ENCODE peak calls at places on chromosomes 6 and 20, in ten cellular contexts. L, D, H, T, P, X, S, U, V and G are unnamed samples.

GRCh38 chr6:44096615-44097014 is 30.6 kb downstream of the MRPL14 start:
- DNase-seq in D (no peak), L (peak), S (peak), X (peak), P (peak), T (no peak), V (peak), H (no peak), U (peak), G (no peak)

GRCh38 chr6:148765878-148766808 is 19.3 kb downstream of the UST start:
- DNase-seq in D (no peak), T (no peak), P (no peak), U (no peak), L (no peak), H (no peak), X (no peak), V (no peak), S (no peak), G (no peak)

GRCh38 chr6:139839506-139840156 is 465.2 kb upstream of the CITED2 start:
- DNase-seq in T (no peak), H (no peak), U (peak), P (peak), L (no peak), D (no peak), S (no peak), X (peak), V (peak), G (no peak)

GRCh38 chr20:59813948-59814834 is 119.2 kb downstream of the SYCP2 start:
- DNase-seq in D (no peak), S (no peak), U (no peak), X (no peak), L (no peak), T (no peak), P (no peak), H (peak), V (no peak), G (no peak)

GRCh38 chr6:63634630-63635029 is 972 bp upstream of the PHF3 start:
- DNase-seq in P (no peak), U (no peak), T (no peak), L (no peak), H (no peak), D (no peak), X (no peak), V (no peak), S (no peak), G (no peak)

GRCh38 chr6:125831660-125832059 is 40.9 kb downstream of the NCOA7 start:
- DNase-seq in X (no peak), V (no peak), H (no peak), L (no peak), T (no peak), S (no peak), P (no peak), U (no peak), D (no peak), G (no peak)

GRCh38 chr20:21713470-21713869 is 8.0 kb downstream of the PAX1 start:
- DNase-seq in P (no peak), V (no peak), U (no peak), S (no peak), L (no peak), X (no peak), T (no peak), H (no peak), D (no peak), G (no peak)

GRCh38 chr6:149166324-149166723 is 151.2 kb upstream of the TAB2 start:
- DNase-seq in S (no peak), U (no peak), X (no peak), P (no peak), T (no peak), D (no peak), V (no peak), L (no peak), H (no peak), G (no peak)

GRCh38 chr6:110514818-110515217 is 38.4 kb upstream of the SLC22A16 start:
- DNase-seq in D (no peak), V (no peak), S (no peak), T (no peak), U (no peak), L (no peak), X (no peak), P (no peak), H (no peak), G (no peak)

GRCh38 chr6:108621117-108621516 is 60.4 kb downstream of the FOXO3 start:
- DNase-seq in V (no peak), L (no peak), U (no peak), H (no peak), T (peak), D (peak), S (no peak), X (peak), P (peak), G (peak)

GRCh38 chr6:113873043-113873667 is 16.0 kb downstream of the MARCKS start:
- DNase-seq in T (no peak), D (no peak), V (peak), X (no peak), U (peak), H (no peak), S (peak), L (peak), P (no peak), G (no peak)

GRCh38 chr6:160285541-160286105 is 27.0 kb upstream of the SLC22A2 start:
- DNase-seq in V (no peak), U (no peak), L (no peak), P (no peak), X (no peak), T (no peak), S (no peak), D (no peak), H (no peak), G (no peak)

GRCh38 chr6:92534109-92534508 is 885.2 kb downstream of the EPHA7 start:
- DNase-seq in U (no peak), V (no peak), H (no peak), T (no peak), S (no peak), X (no peak), D (no peak), P (no peak), L (no peak), G (no peak)

GRCh38 chr6:89144358-89145041 is 1.4 kb upstream of the PM20D2 start:
- DNase-seq in V (no peak), P (no peak), D (no peak), X (no peak), L (no peak), S (no peak), U (no peak), T (no peak), H (no peak), G (no peak)

GRCh38 chr20:40564997-40565680 is 123.9 kb downstream of the MAFB start:
- DNase-seq in T (no peak), X (peak), S (no peak), H (no peak), V (no peak), P (peak), L (no peak), D (peak), U (no peak), G (peak)

GRCh38 chr6:39107641-39108040 is 7.3 kb downstream of the SAYSD1 start:
- DNase-seq in S (no peak), P (no peak), D (no peak), T (no peak), V (no peak), X (no peak), H (no peak), L (no peak), U (no peak), G (no peak)

GRCh38 chr6:160919713-160920112 is 71.9 kb upstream of the MAP3K4 start:
- DNase-seq in U (no peak), V (no peak), P (peak), D (peak), T (peak), X (peak), H (no peak), L (no peak), S (no peak), G (peak)

GRCh38 chr6:125533710-125534397 is 215.6 kb upstream of the HEY2 start:
- DNase-seq in X (peak), U (no peak), S (no peak), D (no peak), P (no peak), H (no peak), V (no peak), L (no peak), T (no peak), G (no peak)

GRCh38 chr6:28105286-28105685 is 19.1 kb upstream of the ZSCAN16 start:
- DNase-seq in V (no peak), S (no peak), X (no peak), D (no peak), T (no peak), H (no peak), U (no peak), P (peak), L (peak), G (no peak)

GRCh38 chr6:94658929-94659328 is 918.4 kb upstream of the MANEA start:
- DNase-seq in T (no peak), U (no peak), D (no peak), X (no peak), P (no peak), L (no peak), H (no peak), V (no peak), S (no peak), G (no peak)

GRCh38 chr6:52284131-52284459 is 447 bp downstream of the MCM3 start:
- DNase-seq in X (peak), T (no peak), D (no peak), H (no peak), P (no peak), V (peak), S (peak), U (no peak), L (no peak), G (no peak)

GRCh38 chr20:4765681-4766080 is 44.0 kb downstream of the PRND start:
- DNase-seq in P (no peak), U (no peak), H (no peak), D (no peak), L (no peak), X (no peak), V (no peak), S (no peak), T (no peak), G (no peak)

GRCh38 chr6:145147559-145147958 is 587.8 kb downstream of the EPM2A start:
- DNase-seq in S (no peak), V (no peak), T (peak), P (no peak), U (no peak), D (peak), L (no peak), X (peak), H (no peak), G (peak)

GRCh38 chr6:43575105-43575771 is 600 bp downstream of the XPO5 start:
- DNase-seq in D (no peak), H (no peak), L (no peak), X (no peak), V (no peak), U (no peak), S (peak), T (no peak), P (peak), G (no peak)

GRCh38 chr6:75350808-75351207 is 66.2 kb upstream of the TMEM30A start:
- DNase-seq in L (no peak), H (no peak), S (no peak), P (no peak), V (no peak), T (no peak), U (no peak), X (no peak), D (no peak), G (no peak)

GRCh38 chr6:25366785-25367657 is 87.8 kb downstream of the CARMIL1 start:
- DNase-seq in H (no peak), U (no peak), P (no peak), V (no peak), D (no peak), T (no peak), L (no peak), X (no peak), S (no peak), G (no peak)

GRCh38 chr20:38418509-38419204 is 16.5 kb downstream of the SNHG17 start:
- DNase-seq in U (no peak), X (no peak), S (peak), V (peak), L (no peak), D (no peak), T (no peak), P (peak), H (no peak), G (no peak)

GRCh38 chr6:75673885-75674284 is 72.2 kb downstream of the SENP6 start:
- DNase-seq in U (no peak), D (no peak), L (no peak), V (no peak), H (no peak), T (no peak), P (no peak), S (no peak), X (no peak), G (no peak)

GRCh38 chr6:25660512-25660911 is 8.5 kb downstream of the SCGN start:
- DNase-seq in V (no peak), T (peak), L (no peak), D (no peak), X (peak), S (no peak), U (no peak), P (peak), H (no peak), G (peak)

GRCh38 chr6:31478186-31478950 is 19.6 kb upstream of the MICB start:
- DNase-seq in D (no peak), U (no peak), S (no peak), X (no peak), L (no peak), H (peak), V (no peak), P (no peak), T (no peak), G (no peak)

GRCh38 chr20:33679758-33680485 is 5.7 kb upstream of the NECAB3 start:
- DNase-seq in V (no peak), S (no peak), X (no peak), P (no peak), L (peak), H (no peak), T (no peak), U (peak), D (no peak), G (no peak)

GRCh38 chr6:75402296-75402695 is 91.3 kb downstream of the FILIP1 start:
- DNase-seq in V (peak), U (no peak), L (no peak), S (peak), H (no peak), X (peak), P (peak), D (no peak), T (no peak), G (no peak)

GRCh38 chr6:170122676-170123075 is 168.2 kb downstream of the DLL1 start:
- DNase-seq in U (no peak), X (no peak), D (no peak), H (no peak), T (no peak), S (no peak), L (no peak), P (no peak), V (no peak), G (no peak)

GRCh38 chr6:126302191-126302590 is 37.7 kb upstream of the CENPW start:
- DNase-seq in L (no peak), T (no peak), H (no peak), U (no peak), V (no peak), D (no peak), S (no peak), X (peak), P (no peak), G (peak)

GRCh38 chr6:118551673-118552063 is 3.6 kb downstream of the PLN start:
- DNase-seq in H (no peak), X (no peak), D (peak), L (no peak), P (peak), V (no peak), T (peak), U (no peak), S (no peak), G (no peak)

GRCh38 chr20:46689754-46690085 is 476 bp upstream of the TP53RK start:
- DNase-seq in D (no peak), H (no peak), T (no peak), L (peak), S (no peak), X (no peak), P (no peak), U (no peak), V (no peak), G (no peak)

GRCh38 chr6:104711371-104711770 is 148.3 kb downstream of the HACE1 start:
- DNase-seq in S (no peak), T (peak), V (no peak), L (no peak), P (peak), H (no peak), X (peak), D (peak), U (no peak), G (peak)

GRCh38 chr6:149846321-149846720 is 17.8 kb downstream of the LRP11 start:
- DNase-seq in X (peak), U (no peak), P (peak), V (no peak), D (no peak), L (no peak), S (no peak), H (no peak), T (no peak), G (no peak)

GRCh38 chr6:132369526-132369925 is 31.7 kb downstream of the MOXD1 start:
- DNase-seq in S (no peak), U (no peak), X (peak), H (no peak), D (peak), L (no peak), V (no peak), T (no peak), P (peak), G (no peak)

GRCh38 chr20:31566658-31567379 is 38.3 kb upstream of the ID1 start:
- DNase-seq in X (no peak), L (no peak), H (no peak), V (no peak), D (no peak), T (no peak), P (no peak), S (no peak), U (no peak), G (no peak)